ENCODE peak calls at places on chromosomes 6 and 20, in six cellular contexts. One of them, this sample, is unnamed.

GRCh38 chr20:3275966-3276365 is 37.0 kb upstream of the SLC4A11 start:
- DNase-seq in substantia nigra: no peak
- DNase-seq in A549: no peak
- DNase-seq in neural progenitor cell: no peak
- DNase-seq in stomach: no peak
- DNase-seq in right cardiac atrium: no peak
- DNase-seq in this sample: no peak

GRCh38 chr20:62529916-62530642 is 54.3 kb upstream of the GATA5 start:
- DNase-seq in substantia nigra: no peak
- DNase-seq in A549: no peak
- DNase-seq in neural progenitor cell: no peak
- DNase-seq in stomach: no peak
- DNase-seq in right cardiac atrium: no peak
- DNase-seq in this sample: no peak

GRCh38 chr20:14879020-14879697 is 541.7 kb upstream of the FLRT3 start:
- DNase-seq in substantia nigra: no peak
- DNase-seq in A549: peak
- DNase-seq in neural progenitor cell: no peak
- DNase-seq in stomach: no peak
- DNase-seq in right cardiac atrium: no peak
- DNase-seq in this sample: no peak

GRCh38 chr6:138543648-138544047 is 44.4 kb upstream of the NHSL1 start:
- DNase-seq in substantia nigra: no peak
- DNase-seq in A549: no peak
- DNase-seq in neural progenitor cell: no peak
- DNase-seq in stomach: no peak
- DNase-seq in right cardiac atrium: no peak
- DNase-seq in this sample: no peak

GRCh38 chr6:54719633-54720032 is 126.9 kb upstream of the FAM83B start:
- DNase-seq in substantia nigra: no peak
- DNase-seq in A549: no peak
- DNase-seq in neural progenitor cell: peak
- DNase-seq in stomach: no peak
- DNase-seq in right cardiac atrium: no peak
- DNase-seq in this sample: no peak

GRCh38 chr6:150119256-150119655 is 23.6 kb upstream of the PPP1R14C start:
- DNase-seq in substantia nigra: no peak
- DNase-seq in A549: no peak
- DNase-seq in neural progenitor cell: no peak
- DNase-seq in stomach: no peak
- DNase-seq in right cardiac atrium: no peak
- DNase-seq in this sample: no peak

GRCh38 chr6:133551847-133552331 is 310.7 kb downstream of the EYA4 start:
- DNase-seq in substantia nigra: no peak
- DNase-seq in A549: peak
- DNase-seq in neural progenitor cell: no peak
- DNase-seq in stomach: no peak
- DNase-seq in right cardiac atrium: peak
- DNase-seq in this sample: no peak

GRCh38 chr20:52747736-52748135 is 224.4 kb upstream of the TSHZ2 start:
- DNase-seq in substantia nigra: no peak
- DNase-seq in A549: no peak
- DNase-seq in neural progenitor cell: peak
- DNase-seq in stomach: no peak
- DNase-seq in right cardiac atrium: no peak
- DNase-seq in this sample: no peak

GRCh38 chr6:37005827-37006514 is 516 bp downstream of the FGD2 start:
- DNase-seq in substantia nigra: no peak
- DNase-seq in A549: no peak
- DNase-seq in neural progenitor cell: no peak
- DNase-seq in stomach: no peak
- DNase-seq in right cardiac atrium: no peak
- DNase-seq in this sample: no peak

GRCh38 chr6:11815231-11815630 is 36.6 kb upstream of the ADTRP start:
- DNase-seq in substantia nigra: no peak
- DNase-seq in A549: peak
- DNase-seq in neural progenitor cell: no peak
- DNase-seq in stomach: no peak
- DNase-seq in right cardiac atrium: no peak
- DNase-seq in this sample: no peak

GRCh38 chr20:18506744-18507143 is 996 bp upstream of the SEC23B start:
- DNase-seq in substantia nigra: no peak
- DNase-seq in A549: no peak
- DNase-seq in neural progenitor cell: no peak
- DNase-seq in stomach: no peak
- DNase-seq in right cardiac atrium: no peak
- DNase-seq in this sample: no peak

GRCh38 chr6:102742033-102742432 is 1348.5 kb downstream of the GRIK2 start:
- DNase-seq in substantia nigra: no peak
- DNase-seq in A549: no peak
- DNase-seq in neural progenitor cell: no peak
- DNase-seq in stomach: no peak
- DNase-seq in right cardiac atrium: no peak
- DNase-seq in this sample: no peak

GRCh38 chr6:45743028-45743615 is 272.5 kb downstream of the CLIC5 start:
- DNase-seq in substantia nigra: no peak
- DNase-seq in A549: no peak
- DNase-seq in neural progenitor cell: no peak
- DNase-seq in stomach: no peak
- DNase-seq in right cardiac atrium: no peak
- DNase-seq in this sample: no peak

GRCh38 chr6:54327631-54328030 is 19.4 kb downstream of the TINAG start:
- DNase-seq in substantia nigra: no peak
- DNase-seq in A549: no peak
- DNase-seq in neural progenitor cell: no peak
- DNase-seq in stomach: no peak
- DNase-seq in right cardiac atrium: no peak
- DNase-seq in this sample: no peak

GRCh38 chr6:30216096-30216495 is 2.9 kb upstream of the TRIM26 start:
- DNase-seq in substantia nigra: no peak
- DNase-seq in A549: no peak
- DNase-seq in neural progenitor cell: no peak
- DNase-seq in stomach: no peak
- DNase-seq in right cardiac atrium: no peak
- DNase-seq in this sample: no peak

GRCh38 chr20:60314727-60315126 is 356.5 kb downstream of the CDH26 start:
- DNase-seq in substantia nigra: no peak
- DNase-seq in A549: no peak
- DNase-seq in neural progenitor cell: no peak
- DNase-seq in stomach: no peak
- DNase-seq in right cardiac atrium: no peak
- DNase-seq in this sample: no peak

GRCh38 chr6:34462561-34462971 is 3.3 kb upstream of the PACSIN1 start:
- DNase-seq in substantia nigra: no peak
- DNase-seq in A549: peak
- DNase-seq in neural progenitor cell: peak
- DNase-seq in stomach: peak
- DNase-seq in right cardiac atrium: peak
- DNase-seq in this sample: no peak

GRCh38 chr6:161630674-161631073 is 356.8 kb upstream of the AGPAT4 start:
- DNase-seq in substantia nigra: no peak
- DNase-seq in A549: no peak
- DNase-seq in neural progenitor cell: no peak
- DNase-seq in stomach: no peak
- DNase-seq in right cardiac atrium: no peak
- DNase-seq in this sample: no peak

GRCh38 chr6:118788702-118789101 is 105.2 kb upstream of the ASF1A start:
- DNase-seq in substantia nigra: no peak
- DNase-seq in A549: no peak
- DNase-seq in neural progenitor cell: no peak
- DNase-seq in stomach: no peak
- DNase-seq in right cardiac atrium: no peak
- DNase-seq in this sample: no peak

GRCh38 chr6:158770948-158771347 is 48.2 kb downstream of the EZR start:
- DNase-seq in substantia nigra: peak
- DNase-seq in A549: no peak
- DNase-seq in neural progenitor cell: no peak
- DNase-seq in stomach: no peak
- DNase-seq in right cardiac atrium: peak
- DNase-seq in this sample: no peak

GRCh38 chr20:15047561-15047960 is 710.1 kb upstream of the FLRT3 start:
- DNase-seq in substantia nigra: no peak
- DNase-seq in A549: no peak
- DNase-seq in neural progenitor cell: no peak
- DNase-seq in stomach: no peak
- DNase-seq in right cardiac atrium: no peak
- DNase-seq in this sample: no peak

GRCh38 chr6:165605901-165606739 is 56.9 kb downstream of the PDE10A start:
- DNase-seq in substantia nigra: no peak
- DNase-seq in A549: no peak
- DNase-seq in neural progenitor cell: no peak
- DNase-seq in stomach: peak
- DNase-seq in right cardiac atrium: no peak
- DNase-seq in this sample: no peak

GRCh38 chr6:110338820-110339470 is 19.2 kb downstream of the METTL24 start:
- DNase-seq in substantia nigra: no peak
- DNase-seq in A549: no peak
- DNase-seq in neural progenitor cell: no peak
- DNase-seq in stomach: no peak
- DNase-seq in right cardiac atrium: no peak
- DNase-seq in this sample: no peak

GRCh38 chr20:37218431-37218830 is 39.1 kb upstream of the MROH8 start:
- DNase-seq in substantia nigra: no peak
- DNase-seq in A549: no peak
- DNase-seq in neural progenitor cell: no peak
- DNase-seq in stomach: no peak
- DNase-seq in right cardiac atrium: no peak
- DNase-seq in this sample: no peak

GRCh38 chr6:139926711-139927110 is 552.3 kb upstream of the CITED2 start:
- DNase-seq in substantia nigra: no peak
- DNase-seq in A549: no peak
- DNase-seq in neural progenitor cell: no peak
- DNase-seq in stomach: no peak
- DNase-seq in right cardiac atrium: no peak
- DNase-seq in this sample: no peak
- H3K27ac ChIP-seq in substantia nigra: no peak
- H3K27ac ChIP-seq in A549: no peak
- H3K27ac ChIP-seq in neural progenitor cell: no peak
- H3K27ac ChIP-seq in stomach: no peak
- H3K27ac ChIP-seq in right cardiac atrium: no peak
- H3K27ac ChIP-seq in this sample: no peak

DNA sequence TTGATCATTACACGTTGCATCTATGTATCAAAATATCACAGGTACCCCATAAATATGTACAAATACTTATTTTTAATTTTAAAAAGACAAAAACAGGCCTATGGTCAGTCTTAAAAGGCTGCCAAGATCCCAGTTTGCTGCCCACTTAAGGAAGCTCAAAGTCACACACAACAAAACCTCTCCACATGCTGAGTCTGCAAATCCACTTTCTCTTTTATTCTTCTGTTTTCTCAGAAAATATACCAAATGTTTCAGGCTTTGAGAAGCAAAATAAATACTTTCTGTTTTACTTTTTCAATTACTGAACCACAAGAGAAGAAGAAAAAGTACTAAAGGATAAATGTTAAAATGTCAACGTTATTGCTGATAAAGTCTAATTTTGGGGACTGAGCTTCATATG is 107.8 kb upstream of the MANEA start:
- DNase-seq in substantia nigra: no peak
- DNase-seq in A549: no peak
- DNase-seq in neural progenitor cell: no peak
- DNase-seq in stomach: no peak
- DNase-seq in right cardiac atrium: no peak
- DNase-seq in this sample: no peak
- H3K27ac ChIP-seq in substantia nigra: no peak
- H3K27ac ChIP-seq in A549: no peak
- H3K27ac ChIP-seq in neural progenitor cell: no peak
- H3K27ac ChIP-seq in stomach: no peak
- H3K27ac ChIP-seq in right cardiac atrium: no peak
- H3K27ac ChIP-seq in this sample: no peak

GRCh38 chr6:25061289-25061945 is 125.7 kb upstream of the RIPOR2 start:
- DNase-seq in substantia nigra: no peak
- DNase-seq in A549: no peak
- DNase-seq in neural progenitor cell: peak
- DNase-seq in stomach: no peak
- DNase-seq in right cardiac atrium: no peak
- DNase-seq in this sample: no peak
- H3K27ac ChIP-seq in substantia nigra: no peak
- H3K27ac ChIP-seq in A549: no peak
- H3K27ac ChIP-seq in neural progenitor cell: peak
- H3K27ac ChIP-seq in stomach: no peak
- H3K27ac ChIP-seq in right cardiac atrium: no peak
- H3K27ac ChIP-seq in this sample: no peak

GRCh38 chr6:39430446-39430845 is 107.9 kb upstream of the KCNK16 start:
- DNase-seq in substantia nigra: no peak
- DNase-seq in A549: no peak
- DNase-seq in neural progenitor cell: no peak
- DNase-seq in stomach: no peak
- DNase-seq in right cardiac atrium: no peak
- DNase-seq in this sample: no peak
- H3K27ac ChIP-seq in substantia nigra: peak
- H3K27ac ChIP-seq in A549: no peak
- H3K27ac ChIP-seq in neural progenitor cell: no peak
- H3K27ac ChIP-seq in stomach: peak
- H3K27ac ChIP-seq in right cardiac atrium: no peak
- H3K27ac ChIP-seq in this sample: peak

DNA sequence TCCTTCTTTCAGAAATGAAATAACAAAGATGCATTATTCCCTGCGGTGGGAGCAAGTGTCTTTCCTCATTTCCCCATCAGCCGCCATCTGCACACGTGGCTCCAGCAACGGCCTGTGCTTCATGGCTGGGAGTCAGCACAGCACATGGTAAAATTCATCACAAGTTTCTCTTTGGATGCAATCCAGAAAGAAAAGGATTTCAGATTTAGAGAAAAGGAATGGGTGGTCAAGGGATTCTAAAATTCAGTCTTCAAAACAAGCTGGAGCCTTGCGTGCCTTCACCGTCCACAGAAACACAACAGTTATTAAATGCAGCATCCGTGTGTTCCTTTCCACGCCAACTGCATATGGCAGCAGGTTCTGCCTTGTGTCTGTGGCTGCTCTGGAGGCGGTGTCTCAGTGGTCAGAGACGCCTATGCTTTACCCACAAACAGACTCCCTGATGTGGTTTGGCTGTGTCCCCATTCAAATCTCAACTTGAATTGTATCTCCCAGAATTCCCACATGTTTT is 107.6 kb downstream of the THBS2 start:
- DNase-seq in substantia nigra: no peak
- DNase-seq in A549: no peak
- DNase-seq in neural progenitor cell: no peak
- DNase-seq in stomach: no peak
- DNase-seq in right cardiac atrium: no peak
- DNase-seq in this sample: peak
- H3K27ac ChIP-seq in substantia nigra: peak
- H3K27ac ChIP-seq in A549: no peak
- H3K27ac ChIP-seq in neural progenitor cell: no peak
- H3K27ac ChIP-seq in stomach: peak
- H3K27ac ChIP-seq in right cardiac atrium: no peak
- H3K27ac ChIP-seq in this sample: peak